ENCODE peak calls at places on chromosome 6, in six cellular contexts. A is H1, X is A549, I is transverse colon, M is tibial nerve, C is suprapubic skin. D is an unnamed sample.

GRCh38 chr6:168395983-168396382 is 45.0 kb upstream of the SMOC2 start:
- DNase-seq in A (no peak), X (no peak), I (no peak), M (no peak), C (no peak), D (no peak)

GRCh38 chr6:150294713-150295112 is 74.1 kb upstream of the IYD start:
- DNase-seq in A (no peak), X (no peak), I (no peak), M (no peak), C (no peak), D (no peak)

GRCh38 chr6:43107344-43108062 is 31.4 kb downstream of the PTK7 start:
- DNase-seq in A (no peak), X (no peak), I (no peak), M (no peak), C (no peak), D (no peak)

GRCh38 chr6:132513821-132514545 is 1.1 kb upstream of the STX7 start:
- DNase-seq in A (no peak), X (no peak), I (no peak), M (no peak), C (no peak), D (no peak)

GRCh38 chr6:107545761-107546160 is 55.8 kb downstream of the SOBP start:
- DNase-seq in A (no peak), X (no peak), I (no peak), M (no peak), C (no peak), D (no peak)

GRCh38 chr6:33314515-33314942 is 651 bp upstream of the TAPBP start:
- DNase-seq in A (peak), X (peak), I (peak), M (peak), C (peak), D (no peak)

GRCh38 chr6:17962436-17963031 is 24.9 kb downstream of the KIF13A start:
- DNase-seq in A (no peak), X (no peak), I (peak), M (peak), C (no peak), D (no peak)

GRCh38 chr6:11120273-11121005 is 8.9 kb upstream of the ERVFRD-1 start:
- DNase-seq in A (no peak), X (no peak), I (no peak), M (no peak), C (no peak), D (no peak)

GRCh38 chr6:36642913-36643817 is 35.3 kb upstream of the CDKN1A start:
- DNase-seq in A (no peak), X (peak), I (peak), M (peak), C (peak), D (peak)

GRCh38 chr6:142413111-142413510 is 111.3 kb downstream of the ADGRG6 start:
- DNase-seq in A (no peak), X (no peak), I (no peak), M (no peak), C (no peak), D (no peak)

GRCh38 chr6:144477396-144477795 is 192.3 kb downstream of the UTRN start:
- DNase-seq in A (no peak), X (no peak), I (no peak), M (no peak), C (no peak), D (no peak)

GRCh38 chr6:20704325-20704724 is 170.1 kb downstream of the CDKAL1 start:
- DNase-seq in A (no peak), X (no peak), I (no peak), M (no peak), C (no peak), D (no peak)

GRCh38 chr6:21836772-21837460 is 243.4 kb downstream of the SOX4 start:
- DNase-seq in A (no peak), X (no peak), I (no peak), M (no peak), C (no peak), D (no peak)

GRCh38 chr6:41626917-41627316 is 11.4 kb upstream of the MDFI start:
- DNase-seq in A (no peak), X (no peak), I (no peak), M (no peak), C (no peak), D (no peak)

GRCh38 chr6:44733868-44734267 is 346.4 kb downstream of the CDC5L start:
- DNase-seq in A (no peak), X (no peak), I (peak), M (peak), C (no peak), D (peak)

GRCh38 chr6:44731485-44732095 is 344.1 kb downstream of the CDC5L start:
- DNase-seq in A (no peak), X (no peak), I (no peak), M (no peak), C (no peak), D (no peak)

GRCh38 chr6:44732243-44732642 is 344.7 kb downstream of the CDC5L start:
- DNase-seq in A (no peak), X (no peak), I (no peak), M (no peak), C (no peak), D (no peak)

GRCh38 chr6:44734886-44735630 is 347.6 kb downstream of the CDC5L start:
- DNase-seq in A (no peak), X (no peak), I (no peak), M (no peak), C (no peak), D (no peak)

GRCh38 chr6:44733146-44733545 is 345.6 kb downstream of the CDC5L start:
- DNase-seq in A (no peak), X (no peak), I (no peak), M (no peak), C (no peak), D (no peak)
- TF ChIP-seq EP300 in A (no peak), X (no peak), I (no peak), M (no peak), C (no peak), D (no peak)

GRCh38 chr6:116528800-116529199 is 16.7 kb downstream of the TRAPPC3L start:
- DNase-seq in A (no peak), X (no peak), I (no peak), M (no peak), C (no peak), D (no peak)
- H3K4me3 ChIP-seq in A (no peak), X (no peak), I (no peak), M (no peak), C (no peak), D (no peak)

DNA sequence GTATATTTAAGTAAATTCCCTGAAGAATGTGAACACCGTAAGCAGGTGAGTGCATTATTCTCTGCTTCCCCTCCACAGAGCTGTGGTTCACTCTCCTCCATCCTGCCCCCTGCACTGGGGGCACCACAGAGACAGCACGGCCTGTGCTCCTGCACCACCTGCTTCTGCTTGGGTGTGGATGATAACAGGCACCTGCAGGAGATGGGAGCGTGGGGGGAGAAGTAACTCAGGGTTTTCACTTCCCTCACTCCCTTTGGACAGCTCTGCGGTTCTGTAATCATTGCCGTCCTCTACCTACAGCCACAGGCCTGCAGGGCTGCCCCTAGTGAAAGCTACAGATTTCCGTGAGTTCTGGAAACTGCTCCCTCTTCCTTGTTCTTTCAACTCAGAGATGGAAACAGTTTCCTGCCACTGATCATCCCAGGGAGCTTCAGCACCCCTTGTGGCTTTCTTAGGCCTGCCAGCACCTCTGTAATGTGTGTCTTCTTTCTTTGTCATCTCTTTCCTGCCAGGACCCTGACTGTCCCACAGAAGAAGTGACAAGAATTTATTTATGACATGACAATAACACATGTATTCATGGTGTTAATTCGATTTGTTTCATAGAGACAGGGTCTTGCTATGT is 21.3 kb upstream of the MICB start:
- DNase-seq in A (peak), X (no peak), I (no peak), M (no peak), C (peak), D (no peak)
- TF ChIP-seq CTCF in A (no peak), X (no peak), I (no peak), M (no peak), C (no peak), D (no peak)

DNA sequence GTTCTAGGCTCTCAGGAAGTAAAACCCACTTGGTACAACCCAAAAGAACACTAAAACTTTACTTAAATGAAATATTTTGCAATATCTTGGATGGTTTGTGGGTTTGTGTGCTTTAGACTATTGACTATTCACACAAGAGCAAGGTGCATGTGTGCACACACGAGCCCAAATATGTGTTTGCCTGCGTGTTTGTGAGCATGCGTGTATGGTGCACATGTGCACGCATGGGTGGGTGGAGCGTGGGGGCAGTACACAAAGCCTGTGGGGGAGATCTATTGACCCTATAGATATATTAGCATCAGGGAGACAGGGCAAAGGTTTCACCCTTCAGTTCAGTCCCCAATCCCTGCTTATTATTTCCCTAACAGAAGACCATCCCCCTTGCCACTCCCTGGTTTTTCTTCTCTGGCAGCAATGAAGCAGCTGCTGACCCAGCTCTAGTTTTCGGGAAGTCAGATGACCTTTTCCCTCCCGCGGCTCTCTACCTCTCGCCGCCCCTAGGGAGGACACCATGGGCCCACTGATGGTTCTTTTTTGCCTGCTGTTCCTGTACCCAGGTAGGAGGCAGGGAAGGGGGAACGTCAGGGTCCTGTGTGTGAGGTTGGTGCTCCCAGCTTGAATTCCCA is at the start of gene C2:
- DNase-seq in A (no peak), X (no peak), I (no peak), M (no peak), C (no peak), D (peak)
- TF ChIP-seq EP300 in A (no peak), X (no peak), I (no peak), M (no peak), C (no peak), D (no peak)

DNA sequence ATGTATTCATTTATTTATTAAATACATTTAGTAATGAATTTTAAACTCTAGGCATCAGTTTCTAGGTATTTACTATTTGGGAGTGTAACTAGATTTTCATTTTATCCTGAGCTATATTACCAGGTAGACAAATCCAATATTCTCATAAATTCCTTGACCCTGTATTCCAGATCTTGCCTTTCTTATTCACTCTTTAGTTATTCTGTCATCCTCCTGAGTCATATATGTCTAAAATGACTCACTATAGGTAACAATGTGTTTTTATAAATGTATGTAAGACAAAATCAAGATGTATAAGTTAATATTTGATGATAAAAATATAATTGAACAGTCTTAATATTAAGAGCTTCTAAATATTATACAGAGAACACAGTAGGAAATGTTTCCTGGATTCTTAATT is 642.1 kb upstream of the NRSN1 start:
- DNase-seq in A (no peak), X (no peak), I (no peak), M (no peak), C (no peak), D (no peak)
- H3K4me3 ChIP-seq in A (no peak), X (no peak), I (no peak), M (no peak), C (no peak), D (no peak)

D was measured in upper lobe of left lung.